ENCODE peak calls at places on chromosomes 7 and 10, in six cellular contexts. J is fibroblast of pulmonary artery, L is body of pancreas, P is colonic mucosa, D is brain microvascular endothelial cell, F is hepatocyte. E is an unnamed sample.

GRCh38 chr7:16345979-16346958 is 75.1 kb downstream of the CRPPA start:
- DNase-seq in J (peak; percentile 58), L (no peak), P (peak; percentile 32), D (peak; percentile 76), F (no peak), E (peak; percentile 68)

GRCh38 chr10:46523881-46524470 is 32.5 kb downstream of the GPRIN2 start:
- DNase-seq in J (peak; percentile 92), L (no peak), P (no peak), D (peak; percentile 97), F (peak; percentile 58), E (peak; percentile 94)

GRCh38 chr10:43198682-43199005 is 60.4 kb downstream of the CSGALNACT2 start:
- DNase-seq in J (no peak), L (no peak), P (no peak), D (no peak), F (no peak), E (no peak)

GRCh38 chr7:35805876-35806275 is 5.0 kb downstream of the SEPTIN7 start:
- DNase-seq in J (peak; percentile 39), L (no peak), P (no peak), D (no peak), F (no peak), E (peak; percentile 30)

GRCh38 chr7:144812379-144813283 is 23.2 kb downstream of the TPK1 start:
- DNase-seq in J (no peak), L (no peak), P (no peak), D (no peak), F (no peak), E (no peak)

GRCh38 chr10:88893611-88894010 is 13.6 kb downstream of the STAMBPL1 start:
- DNase-seq in J (no peak), L (no peak), P (no peak), D (no peak), F (no peak), E (peak; percentile 67)

GRCh38 chr10:114282526-114282925 is 43.5 kb downstream of the VWA2 start:
- DNase-seq in J (no peak), L (peak; percentile 1), P (no peak), D (no peak), F (no peak), E (no peak)

GRCh38 chr10:99013885-99014284 is 221.8 kb downstream of the HPSE2 start:
- DNase-seq in J (no peak), L (no peak), P (no peak), D (no peak), F (no peak), E (no peak)

GRCh38 chr7:155202106-155202871 is 95.4 kb upstream of the INSIG1 start:
- DNase-seq in J (no peak), L (no peak), P (no peak), D (no peak), F (no peak), E (no peak)

GRCh38 chr7:157405914-157406810 is 69.4 kb downstream of the DNAJB6 start:
- DNase-seq in J (no peak), L (no peak), P (no peak), D (no peak), F (no peak), E (no peak)

GRCh38 chr7:16668049-16668858 is 22.3 kb downstream of the BZW2 start:
- DNase-seq in J (peak; percentile 100), L (peak; percentile 42), P (no peak), D (peak; percentile 99), F (peak; percentile 91), E (peak; percentile 100)

GRCh38 chr7:148941598-148942280 is 57.6 kb upstream of the EZH2 start:
- DNase-seq in J (peak; percentile 64), L (peak; percentile 71), P (peak; percentile 68), D (peak; percentile 68), F (peak; percentile 82), E (peak; percentile 77)

GRCh38 chr7:140726304-140726703 is 29.8 kb downstream of the NDUFB2 start:
- DNase-seq in J (peak; percentile 42), L (no peak), P (no peak), D (peak; percentile 6), F (peak; percentile 10), E (peak; percentile 42)

GRCh38 chr7:111082351-111082750 is 8.6 kb upstream of the LRRN3 start:
- DNase-seq in J (peak; percentile 11), L (no peak), P (no peak), D (peak; percentile 74), F (no peak), E (no peak)

GRCh38 chr7:88104732-88105131 is 115.1 kb downstream of the SRI start:
- DNase-seq in J (no peak), L (no peak), P (no peak), D (no peak), F (no peak), E (no peak)

GRCh38 chr7:157561816-157562410 is 225.1 kb downstream of the DNAJB6 start:
- DNase-seq in J (no peak), L (no peak), P (no peak), D (no peak), F (no peak), E (no peak)

GRCh38 chr7:21771261-21771660 is 174.4 kb downstream of the CDCA7L start:
- DNase-seq in J (no peak), L (no peak), P (no peak), D (no peak), F (no peak), E (no peak)

GRCh38 chr7:121083790-121084251 is 95.3 kb downstream of the CPED1 start:
- DNase-seq in J (peak; percentile 33), L (no peak), P (no peak), D (no peak), F (no peak), E (peak; percentile 46)

GRCh38 chr10:987635-987905 is 664 bp upstream of the GTPBP4 start:
- DNase-seq in J (peak; percentile 34), L (no peak), P (no peak), D (peak; percentile 23), F (no peak), E (peak; percentile 27)

GRCh38 chr10:22253578-22253882 is 35.7 kb upstream of the EBLN1 start:
- DNase-seq in J (no peak), L (peak; percentile 16), P (peak; percentile 35), D (no peak), F (no peak), E (no peak)
- H3K4me3 ChIP-seq in J (peak overlapping the region; percentile 61), L (peak overlapping the region; percentile 58), P (peak overlapping the region; percentile 75), D (peak overlapping the region; percentile 64), F (no peak overlapping the region), E (peak overlapping the region; percentile 67)

GRCh38 chr10:6328708-6329423 is 126.1 kb downstream of the PFKFB3 start:
- DNase-seq in J (no peak), L (no peak), P (no peak), D (no peak), F (no peak), E (no peak)
- H3K4me3 ChIP-seq in J (no peak overlapping the region), L (no peak overlapping the region), P (no peak overlapping the region), D (no peak overlapping the region), F (no peak overlapping the region), E (no peak overlapping the region)

GRCh38 chr10:6469661-6470060 is 110.4 kb downstream of the PRKCQ start:
- DNase-seq in J (no peak), L (no peak), P (no peak), D (no peak), F (no peak), E (no peak)

GRCh38 chr10:6465854-6466524 is 114.1 kb downstream of the PRKCQ start:
- DNase-seq in J (no peak), L (no peak), P (no peak), D (no peak), F (no peak), E (no peak)

GRCh38 chr10:6461961-6462360 is 118.1 kb downstream of the PRKCQ start:
- DNase-seq in J (no peak), L (no peak), P (no peak), D (no peak), F (no peak), E (no peak)

GRCh38 chr10:6464862-6465430 is 115.1 kb downstream of the PRKCQ start:
- DNase-seq in J (no peak), L (no peak), P (no peak), D (no peak), F (no peak), E (no peak)

DNA sequence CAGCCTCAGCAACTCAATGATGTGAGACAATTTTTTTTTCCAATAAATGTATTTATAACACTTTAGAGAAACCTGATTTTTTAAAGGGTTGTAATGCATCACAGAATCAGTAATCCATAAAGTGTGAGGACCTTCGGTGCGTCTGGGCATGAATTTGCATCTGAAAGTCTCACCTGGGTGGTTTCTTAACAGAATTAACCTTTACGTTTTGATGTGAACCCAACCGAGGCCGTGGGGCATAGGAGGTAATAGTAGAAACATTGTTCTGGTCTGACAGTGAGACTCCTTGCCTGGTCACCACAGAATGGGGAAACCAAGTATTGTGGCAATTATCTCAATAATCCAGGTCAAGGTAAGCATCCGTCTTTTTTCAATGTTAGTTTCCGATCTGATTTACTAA is 114.6 kb downstream of the PRKCQ start:
- DNase-seq in J (no peak), L (no peak), P (no peak), D (no peak), F (no peak), E (no peak)
- H3K4me3 ChIP-seq in J (no peak overlapping the region), L (no peak overlapping the region), P (no peak overlapping the region), D (no peak overlapping the region), F (no peak overlapping the region), E (no peak overlapping the region)

DNA sequence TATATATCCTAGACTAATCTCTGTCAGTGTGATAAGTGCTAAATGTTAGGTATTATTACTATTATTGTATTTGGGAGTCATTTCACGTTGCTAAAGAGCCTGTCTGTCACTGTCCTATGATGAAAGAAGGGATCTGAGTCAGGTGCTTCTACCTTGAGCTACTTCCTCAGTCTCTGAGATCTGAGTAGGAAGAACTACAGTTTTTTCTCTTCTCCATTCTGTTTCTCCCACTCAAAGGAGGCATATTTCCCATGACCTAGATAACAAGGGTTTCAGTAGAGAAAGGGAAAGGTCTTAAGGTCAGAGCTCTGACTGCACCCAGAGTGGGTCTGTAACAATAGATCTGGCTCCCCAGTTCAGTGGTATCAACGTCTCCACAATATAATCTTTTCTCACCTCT is 38.3 kb downstream of the USP54 start:
- DNase-seq in J (no peak), L (no peak), P (no peak), D (no peak), F (no peak), E (no peak)
- H3K4me3 ChIP-seq in J (no peak overlapping the region), L (no peak overlapping the region), P (no peak overlapping the region), D (no peak overlapping the region), F (no peak overlapping the region), E (no peak overlapping the region)

GRCh38 chr10:93074137-93074596 is 474 bp downstream of the CYP26A1 start:
- DNase-seq in J (no peak), L (no peak), P (no peak), D (no peak), F (no peak), E (no peak)
- H3K4me3 ChIP-seq in J (no peak overlapping the region), L (no peak overlapping the region), P (peak overlapping the region; percentile 16), D (no peak overlapping the region), F (peak overlapping the region; percentile 33), E (no peak overlapping the region)

E was measured in fibroblast of mammary gland.